ENCODE peak calls at places on chromosomes 4 and X, in seven cellular contexts. One of them, this sample, is unnamed.

GRCh38 chr4:47930971-47931804 is 16.8 kb upstream of the NFXL1 start:
- DNase-seq in HT1080: peak
- DNase-seq in AG20443: no peak
- DNase-seq in kidney tubule cell: peak
- DNase-seq in HCEC 1CT: peak
- DNase-seq in activated CD8-positive, alpha-beta memory T cell treated with anti-CD3 and anti-CD28 coated beads for 1 hour: no peak
- DNase-seq in NCI-H345: no peak
- DNase-seq in this sample: no peak

GRCh38 chrX:154376768-154377167 is 2.3 kb upstream of the EMD start:
- DNase-seq in NCI-H345: no peak
- DNase-seq in activated CD8-positive, alpha-beta memory T cell treated with anti-CD3 and anti-CD28 coated beads for 1 hour: no peak
- DNase-seq in HT1080: no peak
- DNase-seq in AG20443: no peak
- DNase-seq in kidney tubule cell: no peak
- DNase-seq in HCEC 1CT: no peak
- DNase-seq in this sample: no peak

GRCh38 chr4:139246166-139246565 is 33.9 kb downstream of the MGARP start:
- DNase-seq in kidney tubule cell: no peak
- DNase-seq in HCEC 1CT: no peak
- DNase-seq in NCI-H345: no peak
- DNase-seq in HT1080: no peak
- DNase-seq in activated CD8-positive, alpha-beta memory T cell treated with anti-CD3 and anti-CD28 coated beads for 1 hour: no peak
- DNase-seq in AG20443: no peak
- DNase-seq in this sample: no peak

GRCh38 chr4:79623125-79623905 is 215.3 kb upstream of the GK2 start:
- DNase-seq in NCI-H345: no peak
- DNase-seq in HCEC 1CT: no peak
- DNase-seq in AG20443: peak
- DNase-seq in kidney tubule cell: no peak
- DNase-seq in HT1080: no peak
- DNase-seq in activated CD8-positive, alpha-beta memory T cell treated with anti-CD3 and anti-CD28 coated beads for 1 hour: no peak
- DNase-seq in this sample: peak

GRCh38 chrX:136710324-136710951 is 62.5 kb downstream of the CD40LG start:
- DNase-seq in kidney tubule cell: peak
- DNase-seq in AG20443: no peak
- DNase-seq in activated CD8-positive, alpha-beta memory T cell treated with anti-CD3 and anti-CD28 coated beads for 1 hour: no peak
- DNase-seq in HCEC 1CT: no peak
- DNase-seq in NCI-H345: no peak
- DNase-seq in HT1080: no peak
- DNase-seq in this sample: no peak

GRCh38 chrX:135707880-135708279 is 5.6 kb upstream of the CT45A1 start:
- DNase-seq in activated CD8-positive, alpha-beta memory T cell treated with anti-CD3 and anti-CD28 coated beads for 1 hour: no peak
- DNase-seq in kidney tubule cell: peak
- DNase-seq in HT1080: peak
- DNase-seq in AG20443: no peak
- DNase-seq in HCEC 1CT: peak
- DNase-seq in NCI-H345: no peak
- DNase-seq in this sample: no peak

GRCh38 chrX:118116308-118117068 is at the start of gene KLHL13:
- DNase-seq in HCEC 1CT: no peak
- DNase-seq in kidney tubule cell: peak
- DNase-seq in NCI-H345: peak
- DNase-seq in HT1080: peak
- DNase-seq in AG20443: peak
- DNase-seq in activated CD8-positive, alpha-beta memory T cell treated with anti-CD3 and anti-CD28 coated beads for 1 hour: no peak
- DNase-seq in this sample: peak

GRCh38 chr4:521636-522330 is 22.8 kb downstream of the PIGG start:
- DNase-seq in HCEC 1CT: no peak
- DNase-seq in kidney tubule cell: no peak
- DNase-seq in NCI-H345: no peak
- DNase-seq in AG20443: no peak
- DNase-seq in HT1080: no peak
- DNase-seq in activated CD8-positive, alpha-beta memory T cell treated with anti-CD3 and anti-CD28 coated beads for 1 hour: no peak
- DNase-seq in this sample: no peak

GRCh38 chr4:63566658-63567057 is 842.6 kb downstream of the TECRL start:
- DNase-seq in HCEC 1CT: no peak
- DNase-seq in HT1080: no peak
- DNase-seq in activated CD8-positive, alpha-beta memory T cell treated with anti-CD3 and anti-CD28 coated beads for 1 hour: no peak
- DNase-seq in kidney tubule cell: no peak
- DNase-seq in AG20443: no peak
- DNase-seq in NCI-H345: no peak
- DNase-seq in this sample: no peak

GRCh38 chrX:150941580-150941979 is 41.6 kb upstream of the HMGB3 start:
- DNase-seq in AG20443: no peak
- DNase-seq in HT1080: no peak
- DNase-seq in NCI-H345: no peak
- DNase-seq in activated CD8-positive, alpha-beta memory T cell treated with anti-CD3 and anti-CD28 coated beads for 1 hour: no peak
- DNase-seq in kidney tubule cell: no peak
- DNase-seq in HCEC 1CT: no peak
- DNase-seq in this sample: no peak

GRCh38 chrX:15744181-15744867 is 6.3 kb downstream of the CA5B start:
- DNase-seq in activated CD8-positive, alpha-beta memory T cell treated with anti-CD3 and anti-CD28 coated beads for 1 hour: no peak
- DNase-seq in HT1080: no peak
- DNase-seq in HCEC 1CT: no peak
- DNase-seq in NCI-H345: no peak
- DNase-seq in kidney tubule cell: peak
- DNase-seq in AG20443: no peak
- DNase-seq in this sample: no peak

GRCh38 chrX:103063191-103063845 is 653 bp downstream of the BEX1 start:
- DNase-seq in HCEC 1CT: peak
- DNase-seq in kidney tubule cell: no peak
- DNase-seq in HT1080: peak
- DNase-seq in NCI-H345: peak
- DNase-seq in AG20443: peak
- DNase-seq in activated CD8-positive, alpha-beta memory T cell treated with anti-CD3 and anti-CD28 coated beads for 1 hour: no peak
- DNase-seq in this sample: peak

GRCh38 chr4:83858121-83858520 is 322.2 kb downstream of the GPAT3 start:
- DNase-seq in NCI-H345: no peak
- DNase-seq in activated CD8-positive, alpha-beta memory T cell treated with anti-CD3 and anti-CD28 coated beads for 1 hour: no peak
- DNase-seq in AG20443: no peak
- DNase-seq in HCEC 1CT: no peak
- DNase-seq in HT1080: peak
- DNase-seq in kidney tubule cell: peak
- DNase-seq in this sample: no peak

GRCh38 chr4:76981649-76982048 is 32.1 kb downstream of the SEPTIN11 start:
- DNase-seq in HCEC 1CT: no peak
- DNase-seq in kidney tubule cell: no peak
- DNase-seq in AG20443: no peak
- DNase-seq in NCI-H345: no peak
- DNase-seq in HT1080: no peak
- DNase-seq in activated CD8-positive, alpha-beta memory T cell treated with anti-CD3 and anti-CD28 coated beads for 1 hour: no peak
- DNase-seq in this sample: no peak

GRCh38 chr4:145939856-145940255 is 1.2 kb upstream of the ZNF827 start:
- DNase-seq in kidney tubule cell: peak
- DNase-seq in NCI-H345: no peak
- DNase-seq in AG20443: no peak
- DNase-seq in HT1080: peak
- DNase-seq in HCEC 1CT: peak
- DNase-seq in activated CD8-positive, alpha-beta memory T cell treated with anti-CD3 and anti-CD28 coated beads for 1 hour: no peak
- DNase-seq in this sample: no peak

GRCh38 chrX:68072016-68072415 is 361.3 kb downstream of the OPHN1 start:
- DNase-seq in kidney tubule cell: no peak
- DNase-seq in HT1080: peak
- DNase-seq in AG20443: no peak
- DNase-seq in activated CD8-positive, alpha-beta memory T cell treated with anti-CD3 and anti-CD28 coated beads for 1 hour: no peak
- DNase-seq in NCI-H345: no peak
- DNase-seq in HCEC 1CT: peak
- DNase-seq in this sample: no peak

GRCh38 chr4:21476753-21477152 is 471.8 kb downstream of the KCNIP4 start:
- DNase-seq in activated CD8-positive, alpha-beta memory T cell treated with anti-CD3 and anti-CD28 coated beads for 1 hour: no peak
- DNase-seq in AG20443: no peak
- DNase-seq in NCI-H345: no peak
- DNase-seq in HT1080: peak
- DNase-seq in HCEC 1CT: no peak
- DNase-seq in kidney tubule cell: peak
- DNase-seq in this sample: no peak

GRCh38 chr4:173752610-173753009 is 222.6 kb upstream of the HAND2 start:
- DNase-seq in HCEC 1CT: peak
- DNase-seq in activated CD8-positive, alpha-beta memory T cell treated with anti-CD3 and anti-CD28 coated beads for 1 hour: no peak
- DNase-seq in NCI-H345: no peak
- DNase-seq in AG20443: peak
- DNase-seq in kidney tubule cell: peak
- DNase-seq in HT1080: peak
- DNase-seq in this sample: no peak

GRCh38 chr4:101421393-101421792 is 74.1 kb upstream of the PPP3CA start:
- DNase-seq in kidney tubule cell: no peak
- DNase-seq in activated CD8-positive, alpha-beta memory T cell treated with anti-CD3 and anti-CD28 coated beads for 1 hour: no peak
- DNase-seq in NCI-H345: no peak
- DNase-seq in HT1080: no peak
- DNase-seq in AG20443: no peak
- DNase-seq in HCEC 1CT: no peak
- DNase-seq in this sample: no peak

GRCh38 chr4:52968241-52968640 is 106.1 kb downstream of the RASL11B start:
- DNase-seq in NCI-H345: no peak
- DNase-seq in activated CD8-positive, alpha-beta memory T cell treated with anti-CD3 and anti-CD28 coated beads for 1 hour: no peak
- DNase-seq in HT1080: no peak
- DNase-seq in kidney tubule cell: no peak
- DNase-seq in AG20443: no peak
- DNase-seq in HCEC 1CT: no peak
- DNase-seq in this sample: no peak

GRCh38 chr4:7068883-7069282 is 1.0 kb upstream of the GRPEL1 start:
- DNase-seq in activated CD8-positive, alpha-beta memory T cell treated with anti-CD3 and anti-CD28 coated beads for 1 hour: no peak
- DNase-seq in HCEC 1CT: no peak
- DNase-seq in HT1080: no peak
- DNase-seq in AG20443: no peak
- DNase-seq in NCI-H345: no peak
- DNase-seq in kidney tubule cell: peak
- DNase-seq in this sample: peak

GRCh38 chrX:44439242-44439641 is 95.8 kb upstream of the EFHC2 start:
- DNase-seq in kidney tubule cell: no peak
- DNase-seq in HT1080: no peak
- DNase-seq in activated CD8-positive, alpha-beta memory T cell treated with anti-CD3 and anti-CD28 coated beads for 1 hour: no peak
- DNase-seq in HCEC 1CT: no peak
- DNase-seq in NCI-H345: no peak
- DNase-seq in AG20443: no peak
- DNase-seq in this sample: no peak

This sample was measured in NCI-H1092 treated with DMSO at 0.1 percent for 48 hours.